ENCODE peak calls at places on chromosomes 7 and 10, in ten cellular contexts. E is ovary; A is neuronal stem cell; B is GM12878; M is CD8-positive, alpha-beta memory T cell; P is heart left ventricle; Z is gastrocnemius medialis; Q is dorsolateral prefrontal cortex; Y is cardiac muscle cell; F is GM12865. J is an unnamed sample.

GRCh38 chr7:138095972-138096935 is 20.0 kb downstream of the AKR1D1 start:
- DNase-seq in E (no peak), A (no peak), B (no peak), M (no peak), P (no peak), Z (no peak), Q (no peak), Y (no peak), F (no peak), J (no peak)

GRCh38 chr7:646951-647350 is 79.5 kb upstream of the DNAAF5 start:
- DNase-seq in E (no peak), A (no peak), B (no peak), M (no peak), P (peak), Z (no peak), Q (no peak), Y (no peak), F (no peak), J (no peak)

GRCh38 chr10:5951167-5951711 is 26.1 kb downstream of the IL15RA start:
- DNase-seq in E (peak), A (no peak), B (no peak), M (no peak), P (no peak), Z (peak), Q (no peak), Y (peak), F (no peak), J (no peak)

GRCh38 chr10:94069884-94070283 is 76.2 kb downstream of the PLCE1 start:
- DNase-seq in E (no peak), A (no peak), B (no peak), M (no peak), P (no peak), Z (no peak), Q (no peak), Y (peak), F (no peak), J (no peak)

GRCh38 chr10:121078672-121079102 is 227.5 kb downstream of the WDR11 start:
- DNase-seq in E (no peak), A (no peak), B (no peak), M (no peak), P (no peak), Z (no peak), Q (no peak), Y (no peak), F (no peak), J (no peak)

GRCh38 chr10:132536241-132536963 is 1.2 kb upstream of the INPP5A start:
- DNase-seq in E (peak), A (no peak), B (no peak), M (no peak), P (peak), Z (peak), Q (no peak), Y (no peak), F (no peak), J (no peak)

GRCh38 chr10:16845248-16845647 is 28.0 kb upstream of the RSU1 start:
- DNase-seq in E (no peak), A (no peak), B (no peak), M (no peak), P (no peak), Z (no peak), Q (no peak), Y (peak), F (no peak), J (no peak)

GRCh38 chr10:90642136-90642535 is 215.7 kb downstream of the HTR7 start:
- DNase-seq in E (no peak), A (no peak), B (no peak), M (no peak), P (no peak), Z (no peak), Q (no peak), Y (peak), F (no peak), J (no peak)

GRCh38 chr10:33521062-33521461 is 186.6 kb upstream of the NRP1 start:
- DNase-seq in E (no peak), A (no peak), B (no peak), M (no peak), P (no peak), Z (no peak), Q (no peak), Y (peak), F (no peak), J (no peak)

GRCh38 chr7:141785711-141786552 is 4.1 kb upstream of the TAS2R5 start:
- DNase-seq in E (no peak), A (peak), B (peak), M (no peak), P (no peak), Z (no peak), Q (no peak), Y (peak), F (peak), J (peak)

GRCh38 chr10:95475827-95476481 is 85.2 kb downstream of the SORBS1 start:
- DNase-seq in E (no peak), A (no peak), B (no peak), M (no peak), P (no peak), Z (peak), Q (no peak), Y (no peak), F (no peak), J (no peak)

GRCh38 chr10:99659868-99660366 is 608 bp downstream of the ENTPD7 start:
- DNase-seq in E (no peak), A (no peak), B (no peak), M (no peak), P (peak), Z (no peak), Q (no peak), Y (peak), F (no peak), J (no peak)

GRCh38 chr10:44458671-44459403 is 73.9 kb upstream of the CXCL12 start:
- DNase-seq in E (no peak), A (no peak), B (no peak), M (no peak), P (no peak), Z (no peak), Q (no peak), Y (no peak), F (no peak), J (no peak)

GRCh38 chr7:128737867-128738390 is 1.2 kb upstream of the CALU start:
- DNase-seq in E (no peak), A (no peak), B (no peak), M (no peak), P (no peak), Z (no peak), Q (no peak), Y (peak), F (no peak), J (no peak)

GRCh38 chr7:5681423-5681822 is 100.0 kb downstream of the RNF216 start:
- DNase-seq in E (no peak), A (no peak), B (no peak), M (no peak), P (no peak), Z (no peak), Q (no peak), Y (no peak), F (no peak), J (no peak)

GRCh38 chr10:31477584-31477983 is 158.6 kb downstream of the ZEB1 start:
- DNase-seq in E (no peak), A (no peak), B (no peak), M (no peak), P (no peak), Z (no peak), Q (no peak), Y (no peak), F (no peak), J (no peak)

GRCh38 chr7:1742555-1743303 is 72.7 kb downstream of the ELFN1 start:
- DNase-seq in E (peak), A (no peak), B (no peak), M (no peak), P (peak), Z (no peak), Q (peak), Y (peak), F (no peak), J (no peak)

GRCh38 chr10:64426745-64427144 is 905.5 kb downstream of the REEP3 start:
- DNase-seq in E (no peak), A (no peak), B (no peak), M (no peak), P (no peak), Z (no peak), Q (no peak), Y (no peak), F (no peak), J (no peak)

GRCh38 chr10:29733323-29733722 is 98.6 kb upstream of the SVIL start:
- DNase-seq in E (no peak), A (no peak), B (no peak), M (no peak), P (no peak), Z (no peak), Q (no peak), Y (no peak), F (no peak), J (no peak)

GRCh38 chr10:44125879-44126675 is 258.8 kb downstream of the CXCL12 start:
- DNase-seq in E (no peak), A (no peak), B (no peak), M (no peak), P (no peak), Z (peak), Q (no peak), Y (peak), F (peak), J (no peak)

GRCh38 chr10:132371641-132372081 is 25.3 kb upstream of the PWWP2B start:
- DNase-seq in E (no peak), A (no peak), B (no peak), M (no peak), P (peak), Z (no peak), Q (no peak), Y (no peak), F (peak), J (no peak)

GRCh38 chr10:109282510-109282909 is 640.8 kb downstream of the XPNPEP1 start:
- DNase-seq in E (no peak), A (no peak), B (no peak), M (no peak), P (no peak), Z (no peak), Q (no peak), Y (no peak), F (no peak), J (no peak)

GRCh38 chr10:1360011-1360580 is 303.9 kb downstream of the WDR37 start:
- DNase-seq in E (no peak), A (peak), B (no peak), M (no peak), P (no peak), Z (no peak), Q (no peak), Y (no peak), F (no peak), J (peak)

GRCh38 chr10:79050896-79051555 is 17.7 kb upstream of the ZMIZ1 start:
- DNase-seq in E (no peak), A (no peak), B (no peak), M (no peak), P (peak), Z (no peak), Q (no peak), Y (peak), F (no peak), J (no peak)

GRCh38 chr10:125054664-125055273 is 105.6 kb downstream of the CTBP2 start:
- DNase-seq in E (no peak), A (no peak), B (no peak), M (no peak), P (no peak), Z (no peak), Q (no peak), Y (no peak), F (no peak), J (no peak)

GRCh38 chr10:43229208-43230061 is 37.4 kb downstream of the RASGEF1A start:
- DNase-seq in E (no peak), A (peak), B (no peak), M (peak), P (peak), Z (peak), Q (peak), Y (no peak), F (no peak), J (no peak)

GRCh38 chr10:35420044-35420443 is 83.7 kb downstream of the CCNY start:
- DNase-seq in E (no peak), A (no peak), B (no peak), M (no peak), P (no peak), Z (no peak), Q (no peak), Y (peak), F (no peak), J (no peak)

GRCh38 chr10:127889605-127890195 is 3.0 kb downstream of the CLRN3 start:
- DNase-seq in E (no peak), A (no peak), B (no peak), M (no peak), P (no peak), Z (no peak), Q (no peak), Y (peak), F (no peak), J (no peak)

GRCh38 chr7:47380325-47381131 is 201.4 kb downstream of the TNS3 start:
- DNase-seq in E (peak), A (peak), B (no peak), M (no peak), P (no peak), Z (no peak), Q (no peak), Y (peak), F (no peak), J (peak)

GRCh38 chr10:125694874-125695273 is 11.9 kb upstream of the TEX36 start:
- DNase-seq in E (no peak), A (no peak), B (no peak), M (no peak), P (no peak), Z (no peak), Q (no peak), Y (peak), F (no peak), J (no peak)

GRCh38 chr10:35191523-35191922 is 64.9 kb downstream of the CREM start:
- DNase-seq in E (no peak), A (no peak), B (no peak), M (no peak), P (no peak), Z (peak), Q (no peak), Y (peak), F (no peak), J (no peak)

GRCh38 chr7:83452256-83452655 is 196.7 kb downstream of the SEMA3E start:
- DNase-seq in E (no peak), A (no peak), B (no peak), M (no peak), P (no peak), Z (no peak), Q (no peak), Y (no peak), F (no peak), J (no peak)

GRCh38 chr7:66033471-66034385 is 41.9 kb upstream of the ASL start:
- DNase-seq in E (no peak), A (no peak), B (no peak), M (no peak), P (no peak), Z (no peak), Q (no peak), Y (no peak), F (no peak), J (no peak)

GRCh38 chr7:2001601-2002442 is 230.9 kb downstream of the MAD1L1 start:
- DNase-seq in E (no peak), A (peak), B (no peak), M (no peak), P (peak), Z (peak), Q (no peak), Y (no peak), F (no peak), J (no peak)

GRCh38 chr7:157475601-157476000 is 138.8 kb downstream of the DNAJB6 start:
- DNase-seq in E (no peak), A (no peak), B (no peak), M (no peak), P (no peak), Z (peak), Q (no peak), Y (no peak), F (no peak), J (no peak)

GRCh38 chr10:69703766-69704191 is 73.7 kb downstream of the FAM241B start:
- DNase-seq in E (no peak), A (no peak), B (no peak), M (no peak), P (no peak), Z (no peak), Q (no peak), Y (peak), F (no peak), J (no peak)

GRCh38 chr10:118701529-118702323 is 53.0 kb downstream of the CACUL1 start:
- DNase-seq in E (no peak), A (no peak), B (peak), M (no peak), P (no peak), Z (no peak), Q (no peak), Y (no peak), F (peak), J (no peak)

GRCh38 chr7:18320971-18321567 is 174.5 kb upstream of the HDAC9 start:
- DNase-seq in E (no peak), A (peak), B (no peak), M (no peak), P (no peak), Z (no peak), Q (no peak), Y (peak), F (peak), J (peak)

GRCh38 chr7:157679607-157680006 is 342.8 kb downstream of the DNAJB6 start:
- DNase-seq in E (no peak), A (no peak), B (no peak), M (no peak), P (no peak), Z (no peak), Q (no peak), Y (no peak), F (no peak), J (no peak)

GRCh38 chr7:113099284-113099919 is 12.8 kb upstream of the GPR85 start:
- DNase-seq in E (no peak), A (no peak), B (no peak), M (no peak), P (no peak), Z (no peak), Q (no peak), Y (peak), F (no peak), J (no peak)

GRCh38 chr7:113094517-113095249 is 8.1 kb upstream of the GPR85 start:
- DNase-seq in E (no peak), A (no peak), B (no peak), M (no peak), P (no peak), Z (no peak), Q (no peak), Y (no peak), F (no peak), J (no peak)

GRCh38 chr7:113100091-113100723 is 13.6 kb upstream of the GPR85 start:
- DNase-seq in E (peak), A (no peak), B (no peak), M (no peak), P (peak), Z (no peak), Q (no peak), Y (peak), F (no peak), J (no peak)
- H3K4me3 ChIP-seq in E (no peak), A (no peak), B (no peak), M (no peak), P (no peak), Z (no peak), Q (no peak), Y (no peak), F (no peak), J (no peak)

GRCh38 chr10:13162013-13162364 is 631 bp downstream of the MCM10 start:
- DNase-seq in E (no peak), A (peak), B (no peak), M (no peak), P (no peak), Z (no peak), Q (no peak), Y (no peak), F (no peak), J (no peak)
- H3K4me3 ChIP-seq in E (no peak), A (peak), B (peak), M (peak), P (no peak), Z (peak), Q (peak), Y (peak), F (peak), J (peak)

DNA sequence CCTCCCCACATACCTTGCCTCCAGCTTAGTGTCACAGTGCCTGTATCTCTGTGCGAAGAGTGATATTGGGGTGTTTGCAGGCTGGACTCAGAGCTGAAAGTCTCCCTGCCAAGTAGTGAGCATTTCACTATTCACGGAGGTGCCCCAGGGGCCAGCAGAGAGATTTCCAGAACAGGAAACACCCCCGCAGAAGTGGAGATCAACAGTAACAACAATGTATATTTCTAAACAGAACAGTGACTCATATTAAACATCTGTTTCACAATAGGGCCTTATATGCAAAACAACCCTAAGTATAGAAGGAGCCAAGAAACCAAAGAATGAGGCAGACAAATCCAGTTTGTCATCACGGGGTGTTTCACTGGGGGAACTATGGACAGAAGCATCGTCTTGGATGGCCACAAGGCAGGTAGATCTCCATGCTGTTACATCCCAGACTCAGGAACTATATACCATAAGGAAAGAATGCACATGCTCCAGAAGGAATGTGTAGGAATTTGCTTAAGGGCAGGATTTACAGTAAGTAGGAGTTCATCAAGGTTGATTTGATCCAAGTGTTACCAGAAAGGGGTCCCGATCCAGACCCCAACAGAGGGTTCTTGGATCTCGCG is 29.3 kb upstream of the CCL24 start:
- DNase-seq in E (peak), A (no peak), B (peak), M (no peak), P (no peak), Z (peak), Q (no peak), Y (peak), F (peak), J (no peak)
- H3K4me3 ChIP-seq in E (no peak), A (no peak), B (peak), M (no peak), P (no peak), Z (no peak), Q (no peak), Y (no peak), F (no peak), J (no peak)

DNA sequence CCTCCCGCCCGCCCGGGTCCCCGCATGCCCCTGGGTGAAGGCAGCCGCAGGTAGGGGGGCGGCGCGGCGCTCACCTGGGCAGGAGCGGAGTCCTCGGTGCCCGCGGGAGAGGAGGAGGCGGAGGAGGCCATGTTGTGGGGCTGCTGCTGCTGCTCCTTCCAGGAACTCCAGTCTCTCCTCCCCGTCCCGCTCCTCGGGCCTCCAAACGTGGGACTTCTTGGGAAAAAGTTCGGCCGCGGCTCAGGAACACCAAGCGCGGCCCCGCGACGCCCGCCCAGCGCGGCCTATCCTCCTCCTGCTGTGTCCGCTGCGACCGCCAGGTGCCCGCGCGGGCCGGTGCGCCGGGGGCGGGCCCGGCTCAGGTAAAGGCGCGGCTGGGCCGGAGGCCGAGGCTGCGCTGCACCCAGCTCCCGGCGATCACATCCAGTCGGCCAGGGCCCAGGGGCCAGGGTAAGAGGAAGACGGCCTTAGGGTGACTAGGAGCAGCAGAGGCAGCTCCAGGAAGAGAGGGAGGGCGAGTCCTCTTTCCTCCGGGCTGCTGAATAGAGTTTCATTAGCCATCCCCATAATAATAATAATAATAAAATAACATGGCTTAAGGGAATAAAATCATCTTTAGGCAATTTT is 45.0 kb upstream of the CDK1 start:
- DNase-seq in E (peak), A (no peak), B (no peak), M (peak), P (peak), Z (no peak), Q (no peak), Y (peak), F (peak), J (peak)
- H3K4me3 ChIP-seq in E (peak), A (peak), B (peak), M (peak), P (peak), Z (peak), Q (peak), Y (peak), F (peak), J (peak)

J was measured in iPS DF 6.9.